ENCODE peak calls at places on chromosomes 5 and 9, in six cellular contexts. L is heart left ventricle, O is SK-N-SH, A is IMR-90, Z is uterus, G is brain microvascular endothelial cell. E is an unnamed sample. For H3K36me3, the result is how much of the 10 kb centered on the place peaks cover.

GRCh38 chr5:98173334-98173733 is 600.1 kb upstream of the RGMB start:
- DNase-seq in L (no peak), Z (no peak), A (peak), G (peak), O (no peak), E (no peak)

GRCh38 chr9:126298319-126298801 is 28.3 kb upstream of the MVB12B start:
- DNase-seq in A (no peak), O (no peak), L (no peak), Z (no peak), G (no peak), E (no peak)

GRCh38 chr5:149264432-149265069 is 7.1 kb upstream of the AFAP1L1 start:
- DNase-seq in A (no peak), Z (no peak), O (peak), G (no peak), L (no peak), E (no peak)

GRCh38 chr5:115774684-115775083 is 41.8 kb downstream of the CDO1 start:
- DNase-seq in A (no peak), L (peak), G (no peak), Z (no peak), O (no peak), E (no peak)

GRCh38 chr9:69174645-69175487 is 789 bp downstream of the TJP2 start:
- DNase-seq in Z (peak), O (peak), L (peak), A (peak), G (peak), E (no peak)

GRCh38 chr9:130731355-130731754 is 37.8 kb downstream of the EXOSC2 start:
- DNase-seq in G (no peak), Z (no peak), A (no peak), O (no peak), L (no peak), E (no peak)

GRCh38 chr9:107807183-107807582 is 317.6 kb upstream of the KLF4 start:
- DNase-seq in A (peak), L (no peak), G (peak), O (no peak), Z (no peak), E (no peak)

GRCh38 chr5:59540366-59540765 is 353.2 kb downstream of the PDE4D start:
- DNase-seq in A (no peak), Z (no peak), L (no peak), O (no peak), G (no peak), E (no peak)

GRCh38 chr9:77834898-77835505 is 186.9 kb upstream of the GNA14 start:
- DNase-seq in O (no peak), Z (no peak), L (no peak), G (no peak), A (no peak), E (no peak)

GRCh38 chr5:72557147-72557501 is 49.9 kb upstream of the ZNF366 start:
- DNase-seq in Z (no peak), L (no peak), O (no peak), A (no peak), G (no peak), E (no peak)
- H3K27ac ChIP-seq in Z (peak), L (peak), O (no peak), A (no peak), G (no peak), E (peak)

GRCh38 chr5:151038801-151039238 is 18.4 kb downstream of the GPX3 start:
- DNase-seq in A (peak), O (no peak), Z (no peak), G (no peak), L (no peak), E (no peak)

GRCh38 chr5:151038292-151038745 is 17.9 kb downstream of the GPX3 start:
- DNase-seq in A (no peak), G (no peak), L (no peak), O (no peak), Z (no peak), E (no peak)

GRCh38 chr5:151036556-151036955 is 16.2 kb downstream of the GPX3 start:
- DNase-seq in Z (no peak), G (no peak), A (no peak), L (no peak), O (no peak), E (no peak)

GRCh38 chr5:151039665-151040064 is 19.3 kb downstream of the GPX3 start:
- DNase-seq in O (no peak), Z (no peak), L (no peak), A (no peak), G (no peak), E (no peak)

DNA sequence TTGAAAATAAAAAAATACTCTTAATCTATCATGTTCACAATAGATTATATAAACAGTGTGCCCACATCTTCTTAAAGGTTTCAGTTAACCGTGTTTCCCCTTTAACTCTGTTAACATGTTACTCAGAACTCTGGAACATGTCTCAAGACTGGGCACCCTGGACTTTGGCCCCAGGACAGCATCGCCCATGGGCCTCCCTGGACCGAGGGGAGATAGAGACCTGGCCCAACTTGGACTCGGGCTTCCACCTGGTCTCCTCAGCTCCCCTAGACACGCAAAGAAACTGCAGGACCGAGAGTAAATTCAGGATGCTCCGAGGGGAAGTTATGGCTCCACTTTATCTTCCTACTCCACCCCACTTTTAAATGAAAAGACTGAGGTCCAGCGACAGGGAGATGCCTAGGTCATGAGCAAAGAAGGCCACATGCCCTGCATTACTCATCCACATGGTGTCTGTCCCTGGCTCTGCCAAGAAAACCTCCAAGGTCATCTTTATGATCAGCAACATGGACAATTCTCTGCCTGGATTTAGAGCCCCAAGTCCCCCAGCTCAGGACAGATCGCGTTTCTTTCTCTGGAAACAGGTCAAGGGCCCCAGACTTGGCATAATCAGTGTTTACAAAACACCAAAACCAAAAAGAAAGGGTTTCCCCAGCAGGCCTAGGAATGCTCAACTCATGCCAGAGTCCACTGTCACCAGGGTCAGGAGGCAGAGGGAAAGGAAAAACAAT is 17.3 kb downstream of the GPX3 start:
- DNase-seq in A (peak), G (peak), O (no peak), Z (peak), L (peak), E (no peak)
- H3K36me3 ChIP-seq in A (half or more), G (half or more), O (half or more), Z (under half), L (half or more), E (under half)

GRCh38 chr9:34623386-34624235 is 3.3 kb upstream of the DCTN3 start:
- DNase-seq in G (no peak), Z (no peak), L (no peak), O (no peak), A (no peak), E (no peak)
- H3K4me3 ChIP-seq in G (no peak), Z (no peak), L (no peak), O (no peak), A (no peak), E (no peak)

DNA sequence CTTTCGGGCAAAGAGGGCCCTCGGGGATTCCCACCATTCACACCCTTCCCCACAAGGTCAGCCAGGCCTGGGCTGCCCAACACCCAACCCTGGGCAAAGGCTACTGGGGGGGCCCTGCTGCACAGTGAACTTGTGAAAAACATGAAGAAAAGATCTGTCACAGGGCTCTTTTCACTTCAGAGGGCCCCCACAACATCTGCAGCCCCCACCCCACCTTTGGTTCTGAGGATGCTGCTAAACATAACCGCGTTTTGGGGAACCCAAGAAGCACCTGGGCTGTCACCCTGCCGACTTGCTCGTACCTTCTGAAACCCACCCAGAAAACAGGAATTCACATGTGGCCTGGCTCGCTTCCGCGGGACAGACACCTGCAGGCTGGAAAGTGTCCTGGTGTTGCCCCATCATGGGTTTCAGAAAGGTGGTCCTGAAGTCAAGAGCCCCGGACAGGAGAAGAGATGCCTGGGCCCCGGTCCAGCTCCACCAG is 29.3 kb downstream of the B4GALT1 start:
- DNase-seq in Z (no peak), G (no peak), O (no peak), L (no peak), A (no peak), E (no peak)
- H3K27ac ChIP-seq in Z (no peak), G (no peak), O (no peak), L (no peak), A (no peak), E (no peak)

DNA sequence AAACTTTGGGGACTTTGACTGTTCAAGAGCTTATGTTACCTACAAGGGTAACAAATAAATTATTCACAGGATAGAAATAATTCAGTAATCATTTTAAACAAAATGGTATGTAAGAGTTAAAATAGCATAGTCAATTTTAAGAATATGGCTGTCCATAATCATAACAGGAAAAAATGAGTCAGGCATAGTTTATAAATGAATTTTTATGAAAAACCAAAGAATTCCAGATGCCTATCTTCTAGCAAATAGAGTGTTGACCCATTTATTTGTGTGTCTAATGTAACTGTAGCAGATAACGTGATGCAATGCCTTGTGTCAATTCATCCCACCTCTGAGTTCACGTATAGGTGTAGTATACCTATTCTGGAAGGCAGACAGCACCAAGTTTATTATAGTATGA is 169.7 kb upstream of the CDH9 start:
- DNase-seq in O (no peak), Z (no peak), G (no peak), A (peak), L (no peak), E (no peak)
- H3K36me3 ChIP-seq in O (under half), Z (under half), G (under half), A (under half), L (under half), E (under half)

DNA sequence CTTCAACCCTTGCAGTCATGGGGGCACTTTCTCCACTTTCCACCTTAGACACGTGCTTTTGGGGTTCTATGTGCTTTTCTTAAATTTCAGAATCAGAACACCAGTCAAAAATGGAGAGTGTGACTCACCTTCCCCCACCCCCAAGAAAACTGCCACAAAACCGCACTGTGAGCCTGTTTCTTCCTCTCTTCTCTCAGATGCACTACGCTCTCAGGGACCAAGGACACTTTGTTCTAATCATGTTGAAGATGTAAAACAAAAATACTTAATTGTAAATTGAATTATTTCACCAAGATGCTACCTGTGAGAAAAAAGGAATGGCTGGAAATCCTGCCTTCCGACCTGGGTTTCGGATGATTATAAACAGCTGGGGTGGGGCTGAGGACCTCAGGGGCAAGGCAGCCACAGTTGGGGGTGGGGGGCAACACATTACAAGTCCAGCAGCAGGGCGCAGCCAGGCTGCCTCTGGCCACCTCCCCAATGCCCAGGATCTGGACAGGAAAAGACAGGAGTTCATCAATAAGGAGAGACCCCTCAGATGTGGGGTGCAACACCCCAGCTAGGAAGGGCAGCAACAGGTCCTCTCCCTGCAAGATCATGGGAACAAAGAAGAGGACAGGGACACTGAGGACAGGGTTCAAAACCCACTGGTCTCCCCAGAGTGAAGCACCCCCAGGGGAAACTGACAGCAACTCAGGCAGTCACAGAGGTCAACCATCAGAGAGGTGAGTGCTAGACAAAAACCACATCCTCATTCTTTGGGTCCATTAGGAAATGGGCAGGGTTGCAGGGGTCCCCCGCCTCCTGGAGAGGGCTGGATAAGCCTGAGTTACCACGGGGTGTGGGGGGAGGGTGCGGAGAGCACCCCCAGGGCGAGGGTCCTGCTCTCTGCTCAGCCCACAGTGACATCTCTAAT is 33.7 kb downstream of the SEMA4D start:
- DNase-seq in L (no peak), O (no peak), Z (no peak), G (no peak), A (no peak), E (no peak)
- H3K4me3 ChIP-seq in L (no peak), O (no peak), Z (no peak), G (no peak), A (no peak), E (no peak)